ENCODE peak calls at places on chromosome 6, in ten cellular contexts. I is heart left ventricle; A is left colon; E is activated CD8-positive, alpha-beta T cell treated with anti-CD3 and anti-CD28 coated beads for 36 hours; H is activated CD4-positive, alpha-beta T cell treated with anti-CD3 and anti-CD28 coated beads for 36 hours; L is A549; K is activated naive CD8-positive, alpha-beta T cell treated with anti-CD3 and anti-CD28 coated beads, Interleukin-2, amount 50 U/mL, for 24 hours; J is left lobe of liver; C is T-helper 17 cell; S is natural killer cell. Q is an unnamed sample.
A peak's percentile ranks its signal among the peaks of the same experiment; 100 is the strongest.

GRCh38 chr6:40550096-40550731 is 37.0 kb downstream of the LRFN2 start:
- ATAC-seq in I (no peak), A (peak; percentile 82), E (peak; percentile 51), H (peak; percentile 51), L (no peak), K (no peak), J (peak; percentile 76), C (no peak), S (peak; percentile 55), Q (no peak)

GRCh38 chr6:39266782-39267355 is 37.6 kb upstream of the KCNK5 start:
- ATAC-seq in I (no peak), A (peak; percentile 1), E (no peak), H (no peak), L (no peak), K (peak; percentile 61), J (no peak), C (no peak), S (no peak), Q (no peak)

GRCh38 chr6:2524090-2524489 is 226.6 kb downstream of the MYLK4 start:
- ATAC-seq in I (no peak), A (no peak), E (no peak), H (no peak), L (no peak), K (no peak), J (peak; percentile 71), C (no peak), S (no peak), Q (no peak)

GRCh38 chr6:137692806-137693205 is 174.3 kb upstream of the TNFAIP3 start:
- ATAC-seq in I (no peak), A (no peak), E (no peak), H (no peak), L (no peak), K (no peak), J (no peak), C (no peak), S (no peak), Q (no peak)

GRCh38 chr6:131694832-131695426 is 6.3 kb downstream of the OR2A4 start:
- ATAC-seq in I (peak; percentile 79), A (peak; percentile 90), E (peak; percentile 94), H (peak; percentile 76), L (peak; percentile 74), K (peak; percentile 79), J (peak; percentile 96), C (peak; percentile 69), S (no peak), Q (peak; percentile 61)

GRCh38 chr6:35691027-35691824 is 2.5 kb upstream of the FKBP5 start:
- ATAC-seq in I (peak; percentile 66), A (no peak), E (no peak), H (no peak), L (no peak), K (no peak), J (peak; percentile 59), C (no peak), S (no peak), Q (peak; percentile 88)

GRCh38 chr6:21538186-21538798 is 55.3 kb upstream of the SOX4 start:
- ATAC-seq in I (no peak), A (peak; percentile 52), E (no peak), H (peak; percentile 47), L (no peak), K (no peak), J (no peak), C (no peak), S (no peak), Q (no peak)

GRCh38 chr6:151101116-151101810 is 138.5 kb upstream of the AKAP12 start:
- ATAC-seq in I (peak; percentile 32), A (no peak), E (no peak), H (no peak), L (no peak), K (no peak), J (peak; percentile 29), C (no peak), S (no peak), Q (peak; percentile 50)

GRCh38 chr6:166619912-166620311 is 7.1 kb downstream of the RPS6KA2 start:
- ATAC-seq in I (peak; percentile 50), A (no peak), E (no peak), H (no peak), L (no peak), K (no peak), J (peak; percentile 82), C (no peak), S (no peak), Q (peak; percentile 85)

GRCh38 chr6:83467620-83468036 is 36.8 kb upstream of the ME1 start:
- ATAC-seq in I (peak; percentile 81), A (no peak), E (no peak), H (no peak), L (no peak), K (no peak), J (peak; percentile 41), C (peak; percentile 18), S (no peak), Q (peak; percentile 58)

GRCh38 chr6:25147191-25147590 is 132.0 kb upstream of the CARMIL1 start:
- ATAC-seq in I (no peak), A (peak; percentile 28), E (peak; percentile 64), H (peak; percentile 75), L (no peak), K (peak; percentile 36), J (no peak), C (no peak), S (no peak), Q (no peak)

GRCh38 chr6:17638212-17638611 is 38.1 kb downstream of the FAM8A1 start:
- ATAC-seq in I (no peak), A (no peak), E (no peak), H (no peak), L (no peak), K (no peak), J (no peak), C (no peak), S (no peak), Q (no peak)

GRCh38 chr6:41682966-41683459 is 44.7 kb downstream of the MDFI start:
- ATAC-seq in I (peak; percentile 35), A (peak; percentile 44), E (peak; percentile 2), H (peak; percentile 2), L (no peak), K (peak; percentile 4), J (peak; percentile 1), C (peak; percentile 6), S (peak; percentile 1), Q (no peak)

GRCh38 chr6:133040025-133040838 is 200.9 kb upstream of the EYA4 start:
- ATAC-seq in I (no peak), A (no peak), E (no peak), H (no peak), L (peak; percentile 70), K (no peak), J (peak; percentile 76), C (no peak), S (no peak), Q (no peak)

GRCh38 chr6:92759195-92759594 is 660.2 kb downstream of the EPHA7 start:
- ATAC-seq in I (peak; percentile 69), A (no peak), E (no peak), H (no peak), L (no peak), K (no peak), J (no peak), C (no peak), S (no peak), Q (no peak)

GRCh38 chr6:25050356-25050755 is 114.6 kb upstream of the RIPOR2 start:
- ATAC-seq in I (no peak), A (peak; percentile 63), E (peak; percentile 94), H (peak; percentile 94), L (no peak), K (peak; percentile 91), J (no peak), C (peak; percentile 95), S (peak; percentile 85), Q (no peak)

GRCh38 chr6:125231133-125231532 is 70.6 kb downstream of the HDDC2 start:
- ATAC-seq in I (peak; percentile 31), A (peak; percentile 99), E (no peak), H (no peak), L (no peak), K (no peak), J (no peak), C (no peak), S (no peak), Q (no peak)

GRCh38 chr6:125913864-125914351 is 42.7 kb upstream of the HINT3 start:
- ATAC-seq in I (no peak), A (peak; percentile 82), E (no peak), H (no peak), L (peak; percentile 76), K (no peak), J (no peak), C (no peak), S (no peak), Q (no peak)

GRCh38 chr6:13417954-13418353 is 69.4 kb downstream of the GFOD1 start:
- ATAC-seq in I (no peak), A (no peak), E (no peak), H (no peak), L (no peak), K (no peak), J (peak; percentile 67), C (no peak), S (no peak), Q (no peak)

GRCh38 chr6:71383476-71383875 is 94.9 kb downstream of the OGFRL1 start:
- ATAC-seq in I (peak; percentile 47), A (no peak), E (no peak), H (no peak), L (peak; percentile 83), K (no peak), J (peak; percentile 47), C (no peak), S (no peak), Q (no peak)

GRCh38 chr6:16252696-16253299 is 14.4 kb downstream of the GMPR start:
- ATAC-seq in I (no peak), A (no peak), E (no peak), H (no peak), L (no peak), K (peak; percentile 71), J (no peak), C (no peak), S (peak; percentile 94), Q (no peak)

GRCh38 chr6:163828038-163828790 is 413.7 kb downstream of the QKI start:
- ATAC-seq in I (peak; percentile 34), A (no peak), E (no peak), H (no peak), L (no peak), K (no peak), J (no peak), C (no peak), S (no peak), Q (peak; percentile 53)

GRCh38 chr6:110415297-110415916 is at the start of gene DDO:
- ATAC-seq in I (peak; percentile 97), A (peak; percentile 79), E (no peak), H (no peak), L (no peak), K (no peak), J (peak; percentile 89), C (peak; percentile 28), S (peak; percentile 67), Q (peak; percentile 87)

GRCh38 chr6:136251394-136251793 is 1.3 kb upstream of the MTFR2 start:
- ATAC-seq in I (no peak), A (no peak), E (no peak), H (no peak), L (no peak), K (no peak), J (no peak), C (no peak), S (no peak), Q (no peak)

GRCh38 chr6:34532230-34532629 is 23.9 kb downstream of the SPDEF start:
- ATAC-seq in I (no peak), A (no peak), E (no peak), H (no peak), L (no peak), K (no peak), J (no peak), C (no peak), S (no peak), Q (no peak)

GRCh38 chr6:45556828-45557227 is 179.1 kb upstream of the SUPT3H start:
- ATAC-seq in I (peak; percentile 48), A (no peak), E (no peak), H (no peak), L (no peak), K (no peak), J (no peak), C (no peak), S (no peak), Q (no peak)

GRCh38 chr6:44064089-44064947 is 62.9 kb downstream of the MRPL14 start:
- ATAC-seq in I (peak; percentile 73), A (peak; percentile 50), E (peak; percentile 91), H (peak; percentile 81), L (peak; percentile 85), K (peak; percentile 84), J (peak; percentile 63), C (peak; percentile 68), S (peak; percentile 73), Q (peak; percentile 78)

GRCh38 chr6:26556263-26557070 is 18.3 kb downstream of the HMGN4 start:
- ATAC-seq in I (no peak), A (no peak), E (peak; percentile 18), H (no peak), L (peak; percentile 82), K (peak; percentile 37), J (peak; percentile 28), C (no peak), S (no peak), Q (no peak)